ENCODE peak calls at places on chromosome 17, in four cellular contexts. One of them, this sample, is unnamed.

GRCh38 chr17:76593338-76593737 is 7.7 kb upstream of the ST6GALNAC2 start:
- DNase-seq in fibroblast of lung: no peak
- DNase-seq in endothelial cell of umbilical vein: no peak
- DNase-seq in PC-9: peak
- DNase-seq in this sample: peak

GRCh38 chr17:74272731-74273201 is 1.3 kb upstream of the DNAI2 start:
- DNase-seq in fibroblast of lung: no peak
- DNase-seq in endothelial cell of umbilical vein: no peak
- DNase-seq in PC-9: no peak
- DNase-seq in this sample: no peak

GRCh38 chr17:69325518-69326301 is 1.2 kb downstream of the ABCA5 start:
- DNase-seq in fibroblast of lung: no peak
- DNase-seq in endothelial cell of umbilical vein: no peak
- DNase-seq in PC-9: no peak
- DNase-seq in this sample: no peak

GRCh38 chr17:55734128-55734781 is 11.6 kb upstream of the TMEM100 start:
- DNase-seq in fibroblast of lung: no peak
- DNase-seq in endothelial cell of umbilical vein: peak
- DNase-seq in PC-9: no peak
- DNase-seq in this sample: peak

GRCh38 chr17:82845163-82845807 is 5.5 kb upstream of the ZNF750 start:
- DNase-seq in fibroblast of lung: peak
- DNase-seq in endothelial cell of umbilical vein: peak
- DNase-seq in PC-9: no peak
- DNase-seq in this sample: no peak

GRCh38 chr17:54944796-54945195 is 23.7 kb downstream of the COX11 start:
- DNase-seq in fibroblast of lung: no peak
- DNase-seq in endothelial cell of umbilical vein: no peak
- DNase-seq in PC-9: no peak
- DNase-seq in this sample: no peak

GRCh38 chr17:32671891-32672290 is 185.1 kb downstream of the CDK5R1 start:
- DNase-seq in fibroblast of lung: peak
- DNase-seq in endothelial cell of umbilical vein: peak
- DNase-seq in PC-9: no peak
- DNase-seq in this sample: no peak

GRCh38 chr17:34741967-34742366 is 162.6 kb downstream of the TMEM132E start:
- DNase-seq in fibroblast of lung: no peak
- DNase-seq in endothelial cell of umbilical vein: no peak
- DNase-seq in PC-9: no peak
- DNase-seq in this sample: no peak

GRCh38 chr17:29341726-29342125 is 47.8 kb upstream of the NUFIP2 start:
- DNase-seq in fibroblast of lung: no peak
- DNase-seq in endothelial cell of umbilical vein: no peak
- DNase-seq in PC-9: no peak
- DNase-seq in this sample: peak

GRCh38 chr17:51165680-51166197 is 472 bp upstream of the NME2 start:
- DNase-seq in fibroblast of lung: no peak
- DNase-seq in endothelial cell of umbilical vein: no peak
- DNase-seq in PC-9: no peak
- DNase-seq in this sample: no peak

GRCh38 chr17:42651392-42651791 is 7.7 kb upstream of the TUBG2 start:
- DNase-seq in fibroblast of lung: no peak
- DNase-seq in endothelial cell of umbilical vein: no peak
- DNase-seq in PC-9: peak
- DNase-seq in this sample: no peak

GRCh38 chr17:28948873-28949184 is 2.5 kb downstream of the PHF12 start:
- DNase-seq in fibroblast of lung: no peak
- DNase-seq in endothelial cell of umbilical vein: no peak
- DNase-seq in PC-9: no peak
- DNase-seq in this sample: no peak

GRCh38 chr17:7440823-7441174 is 1.5 kb downstream of the FGF11 start:
- DNase-seq in fibroblast of lung: no peak
- DNase-seq in endothelial cell of umbilical vein: peak
- DNase-seq in PC-9: no peak
- DNase-seq in this sample: peak

GRCh38 chr17:27549251-27549919 is 81.6 kb upstream of the LGALS9 start:
- DNase-seq in fibroblast of lung: peak
- DNase-seq in endothelial cell of umbilical vein: no peak
- DNase-seq in PC-9: no peak
- DNase-seq in this sample: no peak

GRCh38 chr17:81586096-81586495 is 33.9 kb upstream of the FAAP100 start:
- DNase-seq in fibroblast of lung: no peak
- DNase-seq in endothelial cell of umbilical vein: no peak
- DNase-seq in PC-9: no peak
- DNase-seq in this sample: no peak

GRCh38 chr17:76734080-76734840 is 2.9 kb downstream of the SRSF2 start:
- DNase-seq in fibroblast of lung: peak
- DNase-seq in endothelial cell of umbilical vein: peak
- DNase-seq in PC-9: no peak
- DNase-seq in this sample: no peak

GRCh38 chr17:78241277-78242023 is 10.0 kb downstream of the TMEM235 start:
- DNase-seq in fibroblast of lung: peak
- DNase-seq in endothelial cell of umbilical vein: peak
- DNase-seq in PC-9: no peak
- DNase-seq in this sample: peak

GRCh38 chr17:55117063-55117611 is 147.6 kb upstream of the HLF start:
- DNase-seq in fibroblast of lung: peak
- DNase-seq in endothelial cell of umbilical vein: peak
- DNase-seq in PC-9: no peak
- DNase-seq in this sample: no peak

GRCh38 chr17:36665417-36665816 is 64.0 kb downstream of the MRM1 start:
- DNase-seq in fibroblast of lung: no peak
- DNase-seq in endothelial cell of umbilical vein: no peak
- DNase-seq in PC-9: peak
- DNase-seq in this sample: peak

GRCh38 chr17:17506893-17507464 is 10.8 kb upstream of the RASD1 start:
- DNase-seq in fibroblast of lung: peak
- DNase-seq in endothelial cell of umbilical vein: no peak
- DNase-seq in PC-9: no peak
- DNase-seq in this sample: no peak

GRCh38 chr17:3911271-3912053 is 4.8 kb downstream of the P2RX1 start:
- DNase-seq in fibroblast of lung: no peak
- DNase-seq in endothelial cell of umbilical vein: no peak
- DNase-seq in PC-9: no peak
- DNase-seq in this sample: no peak

GRCh38 chr17:64507418-64507766 is 615 bp downstream of the CEP95 start:
- DNase-seq in fibroblast of lung: peak
- DNase-seq in endothelial cell of umbilical vein: peak
- DNase-seq in PC-9: peak
- DNase-seq in this sample: peak

GRCh38 chr17:27666831-27667560 is 36.0 kb downstream of the LGALS9 start:
- DNase-seq in fibroblast of lung: no peak
- DNase-seq in endothelial cell of umbilical vein: no peak
- DNase-seq in PC-9: no peak
- DNase-seq in this sample: no peak

GRCh38 chr17:4180791-4181190 is 37.8 kb downstream of the CYB5D2 start:
- DNase-seq in fibroblast of lung: no peak
- DNase-seq in endothelial cell of umbilical vein: no peak
- DNase-seq in PC-9: no peak
- DNase-seq in this sample: no peak

GRCh38 chr17:81194941-81195901 is 27.5 kb downstream of the CEP131 start:
- DNase-seq in fibroblast of lung: no peak
- DNase-seq in endothelial cell of umbilical vein: no peak
- DNase-seq in PC-9: no peak
- DNase-seq in this sample: peak

GRCh38 chr17:57706761-57707160 is 38.3 kb downstream of the CCDC182 start:
- DNase-seq in fibroblast of lung: no peak
- DNase-seq in endothelial cell of umbilical vein: no peak
- DNase-seq in PC-9: no peak
- DNase-seq in this sample: no peak

GRCh38 chr17:57704448-57704847 is 40.7 kb downstream of the CCDC182 start:
- DNase-seq in fibroblast of lung: no peak
- DNase-seq in endothelial cell of umbilical vein: no peak
- DNase-seq in PC-9: no peak
- DNase-seq in this sample: no peak

GRCh38 chr17:57708401-57708800 is 36.7 kb downstream of the CCDC182 start:
- DNase-seq in fibroblast of lung: no peak
- DNase-seq in endothelial cell of umbilical vein: no peak
- DNase-seq in PC-9: no peak
- DNase-seq in this sample: no peak

GRCh38 chr17:57705921-57706695 is 39.0 kb downstream of the CCDC182 start:
- DNase-seq in fibroblast of lung: no peak
- DNase-seq in endothelial cell of umbilical vein: no peak
- DNase-seq in PC-9: no peak
- DNase-seq in this sample: no peak

DNA sequence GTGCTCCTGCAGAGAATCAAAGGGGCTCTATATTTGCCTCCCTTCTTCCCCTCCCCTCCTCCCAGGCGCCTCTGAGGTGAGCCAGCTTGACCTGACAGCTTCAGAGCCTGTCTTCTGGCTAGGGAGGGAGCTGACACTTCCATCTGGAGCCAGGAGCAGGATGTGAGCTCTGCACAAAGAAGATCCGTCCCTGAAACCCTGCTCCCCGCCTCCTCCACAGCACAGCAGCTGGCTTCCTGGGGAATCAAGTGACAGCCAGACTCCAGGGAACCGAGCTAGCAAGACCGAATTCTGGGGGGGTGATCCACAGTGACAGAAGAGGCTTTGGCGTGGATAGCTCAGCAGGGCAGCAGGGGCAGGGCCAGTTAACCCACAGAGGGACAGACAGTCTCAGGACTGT is 37.2 kb downstream of the CCDC182 start:
- DNase-seq in fibroblast of lung: peak
- DNase-seq in endothelial cell of umbilical vein: no peak
- DNase-seq in PC-9: no peak
- DNase-seq in this sample: no peak
- H3K4me3 ChIP-seq in fibroblast of lung: no peak
- H3K4me3 ChIP-seq in endothelial cell of umbilical vein: no peak
- H3K4me3 ChIP-seq in PC-9: no peak
- H3K4me3 ChIP-seq in this sample: no peak

GRCh38 chr17:2331303-2331702 is 5.0 kb downstream of the TSR1 start:
- DNase-seq in fibroblast of lung: no peak
- DNase-seq in endothelial cell of umbilical vein: no peak
- DNase-seq in PC-9: no peak
- DNase-seq in this sample: no peak

GRCh38 chr17:2337152-2337810 is at the start of gene SGSM2:
- DNase-seq in fibroblast of lung: peak
- DNase-seq in endothelial cell of umbilical vein: peak
- DNase-seq in PC-9: no peak
- DNase-seq in this sample: no peak

GRCh38 chr17:2337811-2338657 is 733 bp downstream of the SGSM2 start:
- DNase-seq in fibroblast of lung: peak
- DNase-seq in endothelial cell of umbilical vein: peak
- DNase-seq in PC-9: peak
- DNase-seq in this sample: peak

GRCh38 chr17:2335726-2336214 is 487 bp downstream of the TSR1 start:
- DNase-seq in fibroblast of lung: no peak
- DNase-seq in endothelial cell of umbilical vein: no peak
- DNase-seq in PC-9: peak
- DNase-seq in this sample: no peak

DNA sequence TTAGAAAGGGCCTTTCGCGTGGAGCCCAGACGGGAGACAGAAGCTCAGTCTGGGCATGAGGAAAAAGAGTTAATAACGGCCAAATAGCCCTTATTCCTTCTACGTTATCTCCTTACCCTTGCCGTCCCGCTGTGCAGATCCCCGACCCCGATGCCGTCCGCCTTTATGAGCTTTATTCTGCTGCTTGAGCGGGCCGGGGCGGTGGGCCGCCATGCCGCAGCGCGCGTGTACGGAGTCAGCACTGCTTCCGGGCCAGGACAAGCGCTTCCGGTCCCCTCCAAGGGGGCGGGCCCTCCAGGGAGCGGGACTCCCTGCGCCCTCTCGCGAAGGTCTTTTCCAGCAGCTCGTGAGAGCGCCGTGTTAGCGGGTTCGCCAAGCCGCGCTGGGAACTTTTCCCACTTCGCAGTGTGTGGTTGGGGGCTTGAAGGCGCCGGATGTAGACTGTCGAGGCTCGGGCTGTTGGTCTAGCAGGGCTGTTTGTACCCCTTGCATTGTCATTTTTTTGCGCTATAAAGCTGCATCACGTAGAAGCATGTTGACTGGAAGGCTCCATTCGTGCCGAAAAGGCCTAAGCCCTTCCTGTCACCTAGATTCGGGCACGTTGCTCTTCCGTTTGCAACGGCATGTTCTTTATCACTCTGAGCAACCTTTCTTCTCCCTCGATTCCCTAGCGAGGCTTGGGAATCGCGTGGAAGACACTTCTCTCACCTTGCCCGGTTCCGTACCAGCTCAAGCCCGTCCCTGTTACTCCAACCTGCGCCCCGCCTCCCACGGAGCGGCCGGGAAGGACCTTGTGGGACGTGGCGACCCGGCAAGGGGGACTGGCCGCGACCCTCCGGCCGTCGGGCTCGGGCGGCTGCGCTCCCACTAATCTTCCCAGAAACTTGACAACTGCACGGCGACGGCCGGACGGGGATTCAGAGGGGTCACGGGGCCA is at the start of gene TSR1:
- DNase-seq in fibroblast of lung: peak
- DNase-seq in endothelial cell of umbilical vein: peak
- DNase-seq in PC-9: peak
- DNase-seq in this sample: peak
- TF ChIP-seq CTCF in fibroblast of lung: peak
- TF ChIP-seq CTCF in endothelial cell of umbilical vein: no peak
- TF ChIP-seq CTCF in PC-9: peak
- TF ChIP-seq CTCF in this sample: peak

DNA sequence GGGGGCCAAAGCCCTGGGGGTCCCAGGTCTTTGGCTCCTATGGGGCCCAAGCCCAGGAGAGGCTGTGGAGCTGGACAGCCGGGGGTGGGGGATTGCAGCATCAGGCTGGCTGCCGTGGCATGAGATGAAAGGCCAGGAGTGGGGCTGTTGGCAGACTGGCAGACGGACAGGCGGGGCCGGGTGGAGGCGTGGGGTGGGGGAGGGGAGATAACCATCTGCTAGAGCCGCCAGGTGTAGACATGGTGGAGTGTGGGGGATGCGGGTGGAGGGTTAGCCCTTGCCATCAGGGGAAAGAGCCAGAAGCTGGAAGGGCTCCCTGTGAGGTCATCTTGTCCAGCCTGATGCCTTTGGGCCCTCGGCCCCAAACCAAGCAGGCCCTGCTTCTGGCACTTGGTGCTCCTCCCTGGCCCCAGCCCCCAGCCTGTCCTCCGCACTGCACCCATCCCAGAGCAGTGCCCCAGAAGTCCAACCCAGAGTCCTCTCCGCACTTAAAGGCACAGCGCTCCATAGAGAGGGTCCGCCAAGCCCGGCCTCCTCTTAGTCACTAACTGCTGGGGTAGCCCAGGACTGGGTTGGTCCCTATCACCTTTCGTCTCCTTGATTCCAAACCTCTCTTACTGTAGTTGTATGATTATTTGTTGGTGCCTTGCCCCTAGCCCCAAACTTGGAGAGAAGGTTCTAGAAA is 33.3 kb upstream of the DLX4 start:
- DNase-seq in fibroblast of lung: no peak
- DNase-seq in endothelial cell of umbilical vein: no peak
- DNase-seq in PC-9: no peak
- DNase-seq in this sample: no peak
- H3K4me2 ChIP-seq in fibroblast of lung: no peak
- H3K4me2 ChIP-seq in endothelial cell of umbilical vein: no peak
- H3K4me2 ChIP-seq in PC-9: no peak
- H3K4me2 ChIP-seq in this sample: no peak

GRCh38 chr17:72466199-72466598 is 345.4 kb downstream of the SOX9 start:
- DNase-seq in fibroblast of lung: peak
- DNase-seq in endothelial cell of umbilical vein: no peak
- DNase-seq in PC-9: peak
- DNase-seq in this sample: peak
- H3K4me3 ChIP-seq in fibroblast of lung: no peak
- H3K4me3 ChIP-seq in endothelial cell of umbilical vein: no peak
- H3K4me3 ChIP-seq in PC-9: peak
- H3K4me3 ChIP-seq in this sample: no peak

GRCh38 chr17:61307905-61308886 is 91.4 kb upstream of the TBX2 start:
- DNase-seq in fibroblast of lung: peak
- DNase-seq in endothelial cell of umbilical vein: no peak
- DNase-seq in PC-9: no peak
- DNase-seq in this sample: no peak
- TF ChIP-seq CTCF in fibroblast of lung: peak
- TF ChIP-seq CTCF in endothelial cell of umbilical vein: no peak
- TF ChIP-seq CTCF in PC-9: no peak
- TF ChIP-seq CTCF in this sample: no peak

This sample was measured in mammary epithelial cell.